ENCODE peak calls at places on chromosomes 4 and X, in nine cellular contexts. Z is NCI-H774; T is adipocyte; F is NCI-H2171; K is stimulated activated CD4-positive, alpha-beta T cell treated with anti-CD3 and anti-CD28 coated beads, Interleukin-12 subunit alpha, Interleukin-12 subunit beta, amount 100 ng/mL, for 4 hours; M is psoas muscle; E is activated T-helper 1 cell treated with anti-CD3 and anti-CD28 coated beads, Interleukin-2, amount 50 U/mL, for 16 hours; A is SIG-M5; P is NCI-H2081. V is an unnamed sample.
A peak's percentile ranks its signal among the peaks of the same experiment; 100 is the strongest.

GRCh38 chr4:8004066-8004465 is 64.4 kb upstream of the AFAP1 start:
- DNase-seq in P (no peak), M (no peak), Z (no peak), F (no peak), T (no peak), K (no peak), E (no peak), A (no peak), V (no peak)

GRCh38 chr4:119471259-119471658 is 149.3 kb upstream of the FABP2 start:
- DNase-seq in F (no peak), M (no peak), T (no peak), K (no peak), P (no peak), Z (no peak), A (no peak), E (no peak), V (no peak)

GRCh38 chr4:72909461-72909860 is 160.1 kb downstream of the COX18 start:
- DNase-seq in E (no peak), F (no peak), T (no peak), K (no peak), P (no peak), Z (no peak), A (no peak), M (no peak), V (no peak)

GRCh38 chr4:89283975-89284556 is 23.5 kb downstream of the GPRIN3 start:
- DNase-seq in P (peak; percentile 21), F (no peak), K (no peak), E (no peak), A (no peak), T (no peak), Z (no peak), M (no peak), V (no peak)

GRCh38 chr4:84848432-84848831 is 118.1 kb downstream of the WDFY3 start:
- DNase-seq in A (no peak), T (no peak), Z (no peak), M (no peak), F (no peak), E (no peak), P (no peak), K (no peak), V (no peak)

GRCh38 chr4:128288689-128289106 is 1.1 kb upstream of the PGRMC2 start:
- DNase-seq in E (no peak), M (no peak), Z (no peak), P (peak; percentile 52), T (peak; percentile 45), F (peak; percentile 3), A (no peak), K (no peak), V (no peak)

GRCh38 chrX:133569217-133569616 is 153.9 kb upstream of the GPC4 start:
- DNase-seq in M (no peak), P (no peak), Z (no peak), K (no peak), T (peak; percentile 23), A (no peak), E (no peak), F (no peak), V (no peak)

GRCh38 chrX:29687687-29688086 is 527.7 kb upstream of the MAGEB2 start:
- DNase-seq in M (no peak), E (no peak), P (no peak), K (no peak), F (no peak), T (peak; percentile 42), Z (no peak), A (no peak), V (no peak)

GRCh38 chrX:16643160-16643559 is 6.8 kb upstream of the S100G start:
- DNase-seq in T (peak; percentile 71), F (no peak), A (no peak), K (no peak), P (no peak), E (no peak), Z (no peak), M (no peak), V (no peak)

GRCh38 chr4:78529569-78530209 is 21.9 kb upstream of the ANXA3 start:
- DNase-seq in P (no peak), E (no peak), K (no peak), Z (no peak), A (no peak), M (no peak), F (no peak), T (peak; percentile 78), V (no peak)

GRCh38 chr4:113683143-113683542 is 78.4 kb downstream of the CAMK2D start:
- DNase-seq in Z (no peak), F (no peak), M (no peak), P (peak; percentile 45), T (no peak), E (peak; percentile 32), A (no peak), K (peak; percentile 57), V (no peak)

GRCh38 chr4:139978692-139979091 is 175.3 kb downstream of the MAML3 start:
- DNase-seq in Z (no peak), T (no peak), F (no peak), E (no peak), P (no peak), K (no peak), M (no peak), A (peak; percentile 54), V (no peak)

GRCh38 chr4:74223801-74224200 is 65.9 kb downstream of the MTHFD2L start:
- DNase-seq in T (peak; percentile 36), F (no peak), A (no peak), Z (no peak), E (no peak), M (no peak), P (no peak), K (no peak), V (no peak)

GRCh38 chr4:113646456-113646809 is 115.1 kb downstream of the CAMK2D start:
- DNase-seq in E (no peak), T (no peak), Z (no peak), A (no peak), P (no peak), K (no peak), F (no peak), M (peak; percentile 53), V (peak; percentile 18)

GRCh38 chrX:13855689-13856425 is 39.0 kb upstream of the GPM6B start:
- DNase-seq in A (no peak), Z (no peak), E (no peak), P (no peak), F (no peak), M (no peak), T (peak; percentile 9), K (no peak), V (no peak)

GRCh38 chr4:140156529-140157171 is 2.7 kb upstream of the MAML3 start:
- DNase-seq in K (peak; percentile 8), E (no peak), F (no peak), Z (no peak), A (peak; percentile 1), M (no peak), P (no peak), T (no peak), V (no peak)

GRCh38 chr4:112183252-112183651 is 38.0 kb downstream of the FAM241A start:
- DNase-seq in K (no peak), A (no peak), F (no peak), T (peak; percentile 15), E (no peak), Z (no peak), M (no peak), P (no peak), V (no peak)

GRCh38 chr4:85861064-85861767 is 386.3 kb downstream of the ARHGAP24 start:
- DNase-seq in A (no peak), F (no peak), Z (peak; percentile 11), E (no peak), K (no peak), M (no peak), T (no peak), P (peak; percentile 58), V (no peak)

GRCh38 chr4:96913437-96914075 is 1073.7 kb downstream of the PDHA2 start:
- DNase-seq in F (no peak), K (no peak), E (no peak), P (no peak), T (no peak), Z (no peak), M (no peak), A (no peak), V (no peak)

GRCh38 chr4:108193891-108194672 is 25.4 kb upstream of the LEF1 start:
- DNase-seq in M (no peak), K (no peak), T (peak; percentile 75), F (no peak), A (no peak), E (no peak), P (peak; percentile 19), Z (no peak), V (no peak)

GRCh38 chr4:87838207-87838606 is 5.4 kb downstream of the MEPE start:
- DNase-seq in A (no peak), F (no peak), Z (no peak), P (no peak), T (peak; percentile 23), K (no peak), E (no peak), M (no peak), V (no peak)

GRCh38 chrX:137166591-137166990 is 132.8 kb upstream of the GPR101 start:
- DNase-seq in P (no peak), K (no peak), A (no peak), F (no peak), Z (peak; percentile 4), M (no peak), T (no peak), E (no peak), V (no peak)

GRCh38 chrX:12919620-12920019 is 13.2 kb downstream of the TLR8 start:
- DNase-seq in A (no peak), P (no peak), M (no peak), K (no peak), T (no peak), Z (no peak), F (no peak), E (no peak), V (no peak)

GRCh38 chr4:183960912-183961569 is 55.9 kb downstream of the STOX2 start:
- DNase-seq in K (no peak), T (no peak), E (no peak), Z (no peak), M (no peak), A (no peak), P (peak; percentile 38), F (peak; percentile 45), V (no peak)